ENCODE peak calls at places on chromosomes 6 and 20, in six cellular contexts. R, T, M, W, V and U are unnamed samples.

GRCh38 chr20:45892049-45892816 is 1.1 kb downstream of the CTSA start:
- DNase-seq in R (no peak), T (peak; percentile 72), M (peak; percentile 44), W (peak; percentile 34), V (peak; percentile 55), U (peak; percentile 52)

GRCh38 chr6:118913161-118913560 is 19.2 kb downstream of the ASF1A start:
- DNase-seq in R (no peak), T (no peak), M (no peak), W (no peak), V (no peak), U (no peak)

GRCh38 chr6:11058406-11058805 is 14.3 kb upstream of the ELOVL2 start:
- DNase-seq in R (no peak), T (no peak), M (no peak), W (no peak), V (no peak), U (no peak)

GRCh38 chr6:14123331-14124105 is 5.9 kb downstream of the CD83 start:
- DNase-seq in R (no peak), T (peak; percentile 18), M (no peak), W (no peak), V (no peak), U (no peak)

GRCh38 chr20:51500936-51501335 is 41.6 kb downstream of the NFATC2 start:
- DNase-seq in R (peak; percentile 57), T (no peak), M (no peak), W (no peak), V (no peak), U (no peak)

GRCh38 chr6:112008482-112008881 is 45.4 kb upstream of the CCN6 start:
- DNase-seq in R (no peak), T (no peak), M (no peak), W (no peak), V (no peak), U (no peak)

GRCh38 chr20:9699181-9699580 is 139.7 kb downstream of the PAK5 start:
- DNase-seq in R (no peak), T (no peak), M (no peak), W (no peak), V (no peak), U (no peak)

GRCh38 chr6:28446818-28447511 is 3.7 kb upstream of the ZSCAN23 start:
- DNase-seq in R (no peak), T (peak; percentile 44), M (no peak), W (peak; percentile 27), V (no peak), U (no peak)

GRCh38 chr6:28537065-28537464 is 11.4 kb downstream of the GPX5 start:
- DNase-seq in R (no peak), T (peak; percentile 22), M (no peak), W (peak; percentile 47), V (no peak), U (no peak)

GRCh38 chr6:168355716-168356522 is 36.3 kb upstream of the DACT2 start:
- DNase-seq in R (no peak), T (no peak), M (peak; percentile 49), W (peak; percentile 84), V (peak; percentile 81), U (peak; percentile 81)

GRCh38 chr20:17995967-17996819 is 27.4 kb downstream of the MGME1 start:
- DNase-seq in R (peak; percentile 41), T (peak; percentile 87), M (peak; percentile 70), W (peak; percentile 78), V (peak; percentile 76), U (no peak)

GRCh38 chr6:134810402-134810801 is 139.5 kb downstream of the ALDH8A1 start:
- DNase-seq in R (no peak), T (peak; percentile 72), M (no peak), W (no peak), V (no peak), U (no peak)

GRCh38 chr6:6689413-6690143 is 101.1 kb downstream of the LY86 start:
- DNase-seq in R (no peak), T (peak; percentile 57), M (no peak), W (no peak), V (no peak), U (no peak)

GRCh38 chr6:157535354-157536217 is 154.6 kb downstream of the ZDHHC14 start:
- DNase-seq in R (no peak), T (peak; percentile 66), M (peak; percentile 86), W (peak; percentile 16), V (no peak), U (no peak)

GRCh38 chr20:13665709-13666108 is 27.0 kb upstream of the TASP1 start:
- DNase-seq in R (no peak), T (no peak), M (no peak), W (no peak), V (no peak), U (no peak)

GRCh38 chr6:164507197-164507957 is 802.0 kb downstream of the C6orf118 start:
- DNase-seq in R (no peak), T (no peak), M (no peak), W (no peak), V (no peak), U (no peak)

GRCh38 chr6:23335894-23336293 is 766.5 kb downstream of the HDGFL1 start:
- DNase-seq in R (no peak), T (no peak), M (no peak), W (no peak), V (no peak), U (no peak)

GRCh38 chr6:28603920-28604319 is 78.2 kb downstream of the GPX5 start:
- DNase-seq in R (no peak), T (no peak), M (no peak), W (no peak), V (no peak), U (no peak)

GRCh38 chr6:161161889-161162624 is 111.8 kb downstream of the AGPAT4 start:
- DNase-seq in R (no peak), T (peak; percentile 67), M (no peak), W (no peak), V (no peak), U (no peak)

GRCh38 chr6:97669191-97669651 is 386.2 kb upstream of the MMS22L start:
- DNase-seq in R (no peak), T (peak; percentile 17), M (no peak), W (peak; percentile 70), V (no peak), U (no peak)

GRCh38 chr6:18025591-18025990 is 38.2 kb upstream of the KIF13A start:
- DNase-seq in R (no peak), T (peak; percentile 47), M (no peak), W (no peak), V (no peak), U (no peak)

GRCh38 chr6:47102331-47102730 is 60.2 kb upstream of the ADGRF1 start:
- DNase-seq in R (no peak), T (no peak), M (no peak), W (no peak), V (no peak), U (no peak)

GRCh38 chr20:51687071-51687470 is 81.1 kb downstream of the ATP9A start:
- DNase-seq in R (no peak), T (peak; percentile 59), M (no peak), W (no peak), V (no peak), U (no peak)

GRCh38 chr6:169171951-169172350 is 81.7 kb downstream of the THBS2 start:
- DNase-seq in R (no peak), T (peak; percentile 92), M (no peak), W (no peak), V (no peak), U (no peak)

GRCh38 chr6:14796974-14797762 is 448.7 kb upstream of the JARID2 start:
- DNase-seq in R (no peak), T (peak; percentile 61), M (no peak), W (peak; percentile 79), V (no peak), U (no peak)

GRCh38 chr6:105305521-105305920 is 97.4 kb downstream of the PREP start:
- DNase-seq in R (no peak), T (no peak), M (no peak), W (no peak), V (no peak), U (no peak)

GRCh38 chr20:4081396-4081795 is 66.0 kb upstream of the RNF24 start:
- DNase-seq in R (no peak), T (no peak), M (no peak), W (no peak), V (no peak), U (no peak)

GRCh38 chr6:7138921-7139358 is 31.2 kb downstream of the RREB1 start:
- DNase-seq in R (peak; percentile 41), T (no peak), M (peak; percentile 98), W (no peak), V (peak; percentile 76), U (no peak)

GRCh38 chr20:17671565-17671964 is 10.5 kb downstream of the RRBP1 start:
- DNase-seq in R (no peak), T (no peak), M (no peak), W (no peak), V (no peak), U (no peak)

GRCh38 chr6:83047065-83047754 is 18.4 kb downstream of the UBE3D start:
- DNase-seq in R (no peak), T (no peak), M (peak; percentile 50), W (no peak), V (no peak), U (no peak)

GRCh38 chr6:101422811-101423210 is 29.3 kb downstream of the GRIK2 start:
- DNase-seq in R (no peak), T (peak; percentile 2), M (no peak), W (no peak), V (no peak), U (no peak)

GRCh38 chr6:82363368-82364086 is at the start of gene TPBG:
- DNase-seq in R (no peak), T (peak; percentile 89), M (peak; percentile 27), W (peak; percentile 86), V (peak; percentile 66), U (peak; percentile 49)

GRCh38 chr6:72623808-72624207 is 1.9 kb downstream of the KCNQ5 start:
- DNase-seq in R (no peak), T (no peak), M (no peak), W (peak; percentile 41), V (no peak), U (no peak)

GRCh38 chr6:5063617-5064016 is 21.5 kb upstream of the PPP1R3G start:
- DNase-seq in R (no peak), T (no peak), M (no peak), W (no peak), V (no peak), U (no peak)

GRCh38 chr20:23077277-23077676 is 8.8 kb downstream of the CD93 start:
- DNase-seq in R (no peak), T (no peak), M (no peak), W (no peak), V (no peak), U (no peak)

GRCh38 chr6:33314943-33315752 is 1.3 kb upstream of the TAPBP start:
- DNase-seq in R (no peak), T (peak; percentile 63), M (no peak), W (peak; percentile 56), V (peak; percentile 86), U (peak; percentile 72)
- H3K4me3 ChIP-seq in R (peak overlapping the region; percentile 100), T (peak overlapping the region; percentile 92), M (no peak overlapping the region), W (peak overlapping the region; percentile 83), V (no peak overlapping the region), U (peak overlapping the region; percentile 81)

GRCh38 chr6:31969712-31970603 is 2.0 kb downstream of the DXO start:
- DNase-seq in R (no peak), T (peak; percentile 52), M (no peak), W (no peak), V (no peak), U (peak; percentile 32)
- H3K4me3 ChIP-seq in R (no peak overlapping the region), T (peak overlapping the region; percentile 95), M (no peak overlapping the region), W (peak overlapping the region; percentile 65), V (no peak overlapping the region), U (no peak overlapping the region)

GRCh38 chr6:138343112-138343511 is 34.6 kb upstream of the SMIM28 start:
- DNase-seq in R (no peak), T (no peak), M (no peak), W (no peak), V (no peak), U (no peak)
- H3K4me3 ChIP-seq in R (no peak overlapping the region), T (no peak overlapping the region), M (no peak overlapping the region), W (no peak overlapping the region), V (no peak overlapping the region), U (no peak overlapping the region)

GRCh38 chr6:137870744-137871247 is 3.7 kb downstream of the TNFAIP3 start:
- DNase-seq in R (peak; percentile 43), T (no peak), M (peak; percentile 52), W (no peak), V (no peak), U (no peak)
- H3K4me3 ChIP-seq in R (peak overlapping the region; percentile 75), T (no peak overlapping the region), M (peak overlapping the region; percentile 75), W (no peak overlapping the region), V (no peak overlapping the region), U (no peak overlapping the region)